ENCODE peak calls at places on chromosomes 2 and 18, in six cellular contexts. T is GM12878, F is HepG2, L is H1, O is GM12891, Z is K562. C is an unnamed sample.

GRCh38 chr2:150063432-150063889 is 424.0 kb downstream of the RND3 start:
- DNase-seq in T (no peak), F (no peak), L (no peak), O (no peak), Z (no peak), C (no peak)

GRCh38 chr18:9304388-9305070 is 30.0 kb upstream of the TWSG1 start:
- DNase-seq in T (no peak), F (no peak), L (no peak), O (no peak), Z (no peak), C (no peak)

GRCh38 chr2:17319090-17319489 is 199.2 kb downstream of the RAD51AP2 start:
- DNase-seq in T (no peak), F (no peak), L (no peak), O (no peak), Z (peak), C (no peak)

GRCh38 chr2:1480671-1481076 is 67.4 kb downstream of the TPO start:
- DNase-seq in T (no peak), F (no peak), L (no peak), O (no peak), Z (no peak), C (no peak)

GRCh38 chr2:79855264-79856006 is 342.6 kb downstream of the CTNNA2 start:
- DNase-seq in T (no peak), F (no peak), L (peak), O (no peak), Z (peak), C (no peak)

GRCh38 chr2:79393806-79394484 is 118.9 kb upstream of the CTNNA2 start:
- DNase-seq in T (no peak), F (peak), L (no peak), O (no peak), Z (no peak), C (no peak)

GRCh38 chr2:19312949-19313348 is 45.5 kb downstream of the OSR1 start:
- DNase-seq in T (no peak), F (peak), L (no peak), O (no peak), Z (no peak), C (no peak)

GRCh38 chr2:200695178-200695930 is 109.5 kb downstream of the AOX1 start:
- DNase-seq in T (no peak), F (no peak), L (no peak), O (no peak), Z (no peak), C (no peak)

GRCh38 chr18:58584219-58585127 is 44.4 kb downstream of the ALPK2 start:
- DNase-seq in T (no peak), F (no peak), L (no peak), O (no peak), Z (no peak), C (no peak)

GRCh38 chr2:200677721-200678532 is 92.1 kb downstream of the AOX1 start:
- DNase-seq in T (no peak), F (peak), L (no peak), O (no peak), Z (no peak), C (no peak)

GRCh38 chr2:8522682-8523081 is 159.2 kb upstream of the ID2 start:
- DNase-seq in T (no peak), F (no peak), L (no peak), O (no peak), Z (no peak), C (no peak)

GRCh38 chr2:12199661-12200258 is 453.3 kb downstream of the LPIN1 start:
- DNase-seq in T (no peak), F (no peak), L (no peak), O (no peak), Z (no peak), C (no peak)

GRCh38 chr2:27888790-27889189 is 1.4 kb downstream of the RBKS start:
- DNase-seq in T (no peak), F (no peak), L (no peak), O (no peak), Z (no peak), C (no peak)

DNA sequence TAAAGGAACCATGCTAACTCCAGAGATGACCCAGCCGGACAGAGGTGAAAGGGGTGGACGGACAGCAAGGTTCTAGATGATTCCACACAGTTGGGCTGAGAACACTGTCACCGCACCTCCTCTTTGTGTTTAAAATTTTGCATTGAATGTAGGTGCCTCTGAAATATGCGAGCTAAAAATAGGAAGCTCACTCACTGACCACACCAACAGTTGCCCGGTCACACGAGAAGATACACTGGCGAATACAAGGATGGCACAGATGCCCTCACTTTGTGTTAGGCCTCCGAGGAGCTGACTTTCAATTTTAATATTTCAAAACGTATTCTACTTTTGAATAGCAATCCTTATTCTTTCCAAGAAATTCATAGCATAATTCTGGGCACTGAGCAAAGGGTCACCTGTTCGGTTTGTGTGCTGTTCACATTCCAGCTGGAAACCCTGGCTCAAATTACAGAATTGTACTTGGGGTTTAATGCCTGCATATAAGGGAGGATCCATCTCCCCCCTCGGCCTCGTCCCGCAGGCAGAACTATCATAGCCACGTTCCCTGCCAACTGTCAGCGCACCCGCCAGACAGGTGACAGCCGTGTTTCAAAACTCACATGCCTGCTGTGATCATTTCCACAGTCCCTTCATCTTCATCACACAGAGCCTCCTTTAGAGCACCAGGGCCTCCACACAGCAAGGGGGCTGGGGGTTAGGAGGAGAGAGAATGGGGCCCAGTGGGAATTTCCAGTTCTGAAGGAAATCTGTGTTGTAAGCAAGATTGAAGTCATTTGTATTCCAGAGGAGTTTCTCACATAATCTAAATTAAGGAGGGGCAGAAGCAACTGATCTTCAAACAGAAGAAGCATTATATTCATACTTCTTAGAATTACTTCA is 48.2 kb downstream of the ADI1 start:
- DNase-seq in T (no peak), F (no peak), L (no peak), O (no peak), Z (no peak), C (no peak)
- TF ChIP-seq POLR2AphosphoS5 in T (no peak), F (no peak), L (no peak), O (no peak), Z (no peak), C (no peak)

DNA sequence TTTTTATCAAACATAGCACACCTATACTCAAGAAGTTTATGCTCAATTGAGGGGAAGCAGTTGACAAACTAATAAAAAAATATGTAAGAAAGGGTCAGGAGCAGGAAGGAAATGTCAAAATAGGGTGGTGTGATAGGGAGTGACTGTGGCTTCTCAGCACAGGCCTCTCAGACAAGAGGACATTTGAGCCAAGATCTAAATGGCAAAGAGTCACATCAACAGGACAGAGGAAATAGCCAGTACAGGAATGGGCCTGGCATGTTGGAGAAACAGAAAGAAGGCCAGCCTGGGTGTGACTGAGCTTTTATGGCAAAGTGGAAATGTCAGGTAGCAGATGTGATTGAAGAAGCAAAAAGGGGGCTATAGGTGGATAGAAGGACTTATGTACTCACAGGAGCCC is 117.0 kb downstream of the CCDC148 start:
- DNase-seq in T (no peak), F (no peak), L (no peak), O (no peak), Z (no peak), C (no peak)
- TF ChIP-seq POLR2A in T (no peak), F (no peak), L (no peak), O (no peak), Z (no peak), C (no peak)

GRCh38 chr2:208573559-208573958 is 167.0 kb downstream of the PTH2R start:
- DNase-seq in T (no peak), F (no peak), L (no peak), O (no peak), Z (no peak), C (no peak)
- TF ChIP-seq TAF1 in T (no peak), F (no peak), L (no peak), O (no peak), Z (no peak), C (no peak)

GRCh38 chr2:108069515-108070310 is 83.4 kb downstream of the SLC5A7 start:
- DNase-seq in T (no peak), F (peak), L (no peak), O (no peak), Z (peak), C (no peak)
- TF ChIP-seq POLR2AphosphoS5 in T (no peak), F (no peak), L (no peak), O (no peak), Z (no peak), C (no peak)

DNA sequence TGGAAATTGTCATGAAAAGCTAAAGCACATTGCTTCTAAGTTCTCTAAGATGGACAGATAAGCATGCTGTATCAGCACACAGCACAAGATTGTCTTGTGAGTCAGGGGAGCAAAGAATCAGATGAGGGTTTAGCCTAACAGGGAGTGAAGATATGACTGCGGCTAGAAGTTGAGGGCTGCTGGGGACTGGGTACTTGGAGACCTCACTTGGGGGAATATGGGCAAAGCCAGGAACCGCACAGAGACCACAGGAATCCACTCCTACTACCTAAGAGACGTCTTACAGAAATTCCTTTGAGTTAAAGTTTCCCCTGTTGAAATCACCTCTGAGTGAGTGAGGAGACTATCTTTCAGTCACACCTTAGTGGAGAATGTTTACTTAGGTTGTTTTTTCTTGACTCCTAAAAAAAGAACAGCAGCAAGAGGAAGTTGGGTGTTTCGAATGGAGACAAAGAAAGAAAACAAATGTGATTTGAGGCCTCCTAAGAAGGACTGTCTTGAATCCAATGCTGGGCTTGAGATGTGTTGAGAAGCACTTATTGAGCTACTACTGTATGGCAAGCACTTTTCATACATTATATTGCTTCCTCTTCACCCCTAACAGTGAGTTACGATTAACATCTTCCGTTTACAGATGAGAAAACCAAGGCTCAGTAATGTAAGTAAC is 100.7 kb downstream of the ANKRD44 start:
- DNase-seq in T (peak), F (no peak), L (no peak), O (no peak), Z (peak), C (no peak)
- TF ChIP-seq POLR2A in T (no peak), F (no peak), L (no peak), O (peak), Z (no peak), C (peak)

DNA sequence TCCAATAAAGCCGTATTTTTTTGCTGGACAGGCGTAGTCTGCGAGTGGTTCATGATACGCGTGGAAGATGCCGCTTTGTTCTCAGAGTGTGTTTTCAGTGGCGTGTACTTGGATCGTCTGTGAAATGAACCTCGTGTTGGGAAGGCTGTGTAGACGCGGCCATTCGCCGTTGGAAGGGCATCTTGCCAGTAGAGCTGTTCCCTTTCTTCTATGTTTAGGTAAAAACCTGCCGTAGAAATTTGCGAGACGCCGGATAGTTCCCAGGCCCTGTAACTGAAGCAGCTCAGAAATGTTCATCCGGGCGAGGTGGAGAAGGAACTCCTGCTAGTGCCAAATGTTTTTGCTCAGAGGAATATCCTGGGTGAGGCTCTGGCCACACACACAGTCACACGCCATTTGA is 133.6 kb downstream of the NFATC1 start:
- DNase-seq in T (no peak), F (no peak), L (no peak), O (no peak), Z (no peak), C (no peak)
- TF ChIP-seq TAF1 in T (no peak), F (no peak), L (no peak), O (no peak), Z (no peak), C (no peak)